ENCODE peak calls at places on chromosomes 7 and 10, in eight cellular contexts. D is amniotic stem cell, K is psoas muscle, C is aorta, O is AG09309, R is GM10248, T is iPS-NIHi11, A is HTR-8/SVneo. B is an unnamed sample.

GRCh38 chr7:42726066-42726785 is 185.6 kb downstream of the C7orf25 start:
- DNase-seq in T (no peak), D (no peak), K (no peak), R (no peak), A (no peak), O (peak), C (no peak), B (no peak)

GRCh38 chr10:99711129-99711719 is 20.7 kb downstream of the COX15 start:
- DNase-seq in D (peak), C (no peak), A (peak), O (peak), R (peak), T (peak), K (no peak), B (no peak)

GRCh38 chr10:100743626-100744135 is 1.7 kb upstream of the PAX2 start:
- DNase-seq in K (no peak), C (no peak), D (no peak), O (no peak), R (peak), T (no peak), A (peak), B (no peak)

GRCh38 chr10:117005454-117006055 is 568 bp upstream of the SHTN1 start:
- DNase-seq in O (no peak), T (peak), K (no peak), D (no peak), C (peak), R (peak), A (peak), B (no peak)

GRCh38 chr10:75396861-75397570 is 4.5 kb downstream of the ZNF503 start:
- DNase-seq in D (no peak), C (no peak), R (no peak), O (no peak), T (peak), A (no peak), K (peak), B (no peak)

GRCh38 chr10:118568327-118568848 is 27.1 kb downstream of the PRLHR start:
- DNase-seq in A (peak), R (peak), T (peak), K (no peak), D (no peak), O (peak), C (no peak), B (no peak)

GRCh38 chr10:69491611-69492010 is 40.3 kb downstream of the TSPAN15 start:
- DNase-seq in T (no peak), K (no peak), R (no peak), O (no peak), A (no peak), D (no peak), C (peak), B (peak)

GRCh38 chr10:70940834-70941568 is 52.6 kb upstream of the PCBD1 start:
- DNase-seq in R (no peak), D (no peak), O (no peak), T (no peak), A (no peak), K (peak), C (no peak), B (peak)

GRCh38 chr7:20323587-20323986 is 7.1 kb upstream of the ITGB8 start:
- DNase-seq in D (no peak), K (no peak), O (no peak), R (no peak), A (no peak), T (no peak), C (no peak), B (no peak)

GRCh38 chr10:12681250-12681649 is 320.3 kb downstream of the CCDC3 start:
- DNase-seq in C (no peak), O (no peak), T (no peak), A (no peak), R (no peak), D (no peak), K (no peak), B (no peak)

GRCh38 chr7:151761256-151761655 is 115.7 kb downstream of the PRKAG2 start:
- DNase-seq in D (no peak), R (no peak), C (no peak), A (no peak), K (no peak), T (no peak), O (no peak), B (no peak)

GRCh38 chr7:116863168-116863670 is 832 bp downstream of the CAPZA2 start:
- DNase-seq in K (no peak), A (peak), C (no peak), T (peak), R (peak), D (no peak), O (no peak), B (peak)

GRCh38 chr10:109393425-109393824 is 529.9 kb downstream of the XPNPEP1 start:
- DNase-seq in R (no peak), D (no peak), A (no peak), C (no peak), O (no peak), K (no peak), T (peak), B (no peak)

GRCh38 chr7:119175916-119176627 is 951.6 kb downstream of the ANKRD7 start:
- DNase-seq in A (peak), R (peak), T (peak), D (peak), O (no peak), K (no peak), C (no peak), B (no peak)

GRCh38 chr10:44935201-44935960 is 24.2 kb upstream of the RASSF4 start:
- DNase-seq in O (peak), K (no peak), R (no peak), T (no peak), A (no peak), C (peak), D (peak), B (no peak)

GRCh38 chr10:36531621-36532020 is 593.8 kb upstream of the ANKRD30A start:
- DNase-seq in A (no peak), R (no peak), T (no peak), O (peak), K (no peak), D (no peak), C (no peak), B (no peak)

GRCh38 chr10:117439243-117439912 is 64.1 kb upstream of the PDZD8 start:
- DNase-seq in D (no peak), O (peak), K (peak), A (no peak), C (peak), R (no peak), T (no peak), B (peak)

GRCh38 chr7:26910221-26910620 is 45.8 kb upstream of the SKAP2 start:
- DNase-seq in O (peak), R (no peak), A (peak), D (no peak), T (no peak), C (no peak), K (no peak), B (no peak)

GRCh38 chr10:88555190-88555894 is 27.8 kb downstream of the RNLS start:
- DNase-seq in A (no peak), K (no peak), O (no peak), T (no peak), R (no peak), D (no peak), C (no peak), B (no peak)

GRCh38 chr10:66639351-66639750 is 286.5 kb upstream of the LRRTM3 start:
- DNase-seq in C (no peak), T (no peak), A (peak), D (no peak), K (no peak), O (no peak), R (no peak), B (no peak)